ENCODE peak calls at places on chromosomes 3 and 15, in eight cellular contexts. W, F, Z, J, T, E, S and R are unnamed samples. For H3K4me1, the result is how much of the 10 kb centered on the place peaks cover.

GRCh38 chr3:67048716-67049076 is 50.6 kb downstream of the KBTBD8 start:
- DNase-seq in Z (no peak), W (no peak), T (no peak), F (no peak), E (no peak), J (no peak), S (no peak), R (no peak)

GRCh38 chr15:34084086-34084485 is 17.6 kb downstream of the EMC7 start:
- DNase-seq in J (peak), S (no peak), W (no peak), E (peak), F (peak), T (no peak), Z (no peak), R (no peak)

GRCh38 chr3:8622873-8623725 is 21.5 kb downstream of the SSUH2 start:
- DNase-seq in W (peak), Z (peak), J (peak), T (no peak), F (peak), S (peak), E (peak), R (peak)

GRCh38 chr3:21944251-21944650 is 193.2 kb upstream of the ZNF385D start:
- DNase-seq in F (no peak), Z (no peak), J (peak), T (no peak), W (no peak), S (no peak), E (peak), R (no peak)

GRCh38 chr3:54963621-54964020 is 35.8 kb upstream of the LRTM1 start:
- DNase-seq in W (no peak), E (no peak), F (no peak), J (no peak), Z (no peak), T (no peak), S (no peak), R (no peak)

GRCh38 chr3:6770376-6770648 is 90.6 kb upstream of the GRM7 start:
- DNase-seq in W (no peak), E (no peak), F (no peak), T (no peak), S (no peak), Z (no peak), J (no peak), R (no peak)

GRCh38 chr3:187325632-187326031 is 34.1 kb upstream of the MASP1 start:
- DNase-seq in Z (no peak), J (no peak), F (no peak), T (no peak), S (no peak), E (no peak), W (no peak), R (no peak)

GRCh38 chr3:177203689-177204395 is 6.6 kb upstream of the TBL1XR1 start:
- DNase-seq in J (no peak), E (no peak), T (no peak), W (no peak), Z (no peak), S (no peak), F (no peak), R (no peak)

GRCh38 chr15:58274885-58275284 is 136.7 kb downstream of the AQP9 start:
- DNase-seq in J (no peak), S (no peak), W (no peak), Z (no peak), F (no peak), T (no peak), E (no peak), R (no peak)

GRCh38 chr3:144114767-144115166 is 143.1 kb downstream of the DIPK2A start:
- DNase-seq in E (peak), T (no peak), S (no peak), W (no peak), F (peak), Z (no peak), J (no peak), R (no peak)

GRCh38 chr15:38440353-38441129 is 13.4 kb upstream of the FAM98B start:
- DNase-seq in T (peak), Z (peak), S (no peak), J (peak), E (peak), W (no peak), F (peak), R (peak)

GRCh38 chr15:91541286-91541685 is 312.2 kb upstream of the SLCO3A1 start:
- DNase-seq in T (no peak), E (no peak), F (peak), J (no peak), Z (no peak), S (no peak), W (no peak), R (no peak)

GRCh38 chr3:123286308-123287023 is 84.7 kb downstream of the SEC22A start:
- DNase-seq in Z (peak), W (peak), T (peak), F (peak), S (no peak), E (peak), J (peak), R (peak)

GRCh38 chr3:110016235-110016634 is 678.9 kb upstream of the DPPA4 start:
- DNase-seq in E (peak), T (no peak), W (no peak), F (no peak), J (no peak), Z (peak), S (no peak), R (no peak)

GRCh38 chr3:8625991-8626390 is 18.6 kb downstream of the SSUH2 start:
- DNase-seq in S (no peak), E (peak), F (peak), J (peak), W (no peak), Z (no peak), T (no peak), R (no peak)

GRCh38 chr3:36843065-36844051 is 79.0 kb upstream of the DCLK3 start:
- DNase-seq in F (peak), J (peak), Z (peak), S (no peak), E (peak), T (peak), W (no peak), R (peak)

GRCh38 chr15:32053717-32054116 is 23.4 kb downstream of the CHRNA7 start:
- DNase-seq in W (no peak), Z (no peak), F (no peak), T (no peak), E (no peak), S (no peak), J (no peak), R (no peak)

GRCh38 chr3:43161684-43162512 is 56.0 kb upstream of the POMGNT2 start:
- DNase-seq in T (no peak), E (peak), J (no peak), S (no peak), Z (peak), F (peak), W (no peak), R (no peak)

GRCh38 chr15:62063851-62064635 is 2.7 kb upstream of the C2CD4A start:
- DNase-seq in Z (no peak), S (no peak), F (no peak), T (no peak), E (peak), J (no peak), W (no peak), R (no peak)

GRCh38 chr3:169455472-169455871 is 208.0 kb downstream of the MECOM start:
- DNase-seq in S (no peak), W (no peak), F (no peak), J (no peak), T (no peak), Z (no peak), E (no peak), R (no peak)

GRCh38 chr3:48999085-48999858 is 7.9 kb upstream of the WDR6 start:
- DNase-seq in W (no peak), S (no peak), F (no peak), E (no peak), Z (no peak), J (no peak), T (no peak), R (no peak)

GRCh38 chr3:15325228-15325627 is 7.2 kb downstream of the SH3BP5 start:
- DNase-seq in T (no peak), E (peak), W (peak), J (peak), F (peak), S (no peak), Z (peak), R (no peak)

GRCh38 chr15:25497934-25498333 is 59.1 kb upstream of the UBE3A start:
- DNase-seq in F (no peak), J (no peak), S (no peak), W (no peak), E (no peak), Z (peak), T (no peak), R (no peak)

GRCh38 chr3:132550579-132551305 is 46.3 kb upstream of the ACKR4 start:
- DNase-seq in T (no peak), Z (no peak), E (no peak), J (peak), W (no peak), S (no peak), F (peak), R (no peak)

GRCh38 chr3:16604887-16605602 is at the start of gene DAZL:
- DNase-seq in W (no peak), T (no peak), Z (no peak), F (no peak), E (no peak), J (no peak), S (no peak), R (no peak)

GRCh38 chr3:22296641-22297040 is 545.6 kb upstream of the ZNF385D start:
- DNase-seq in F (no peak), W (no peak), J (peak), E (peak), T (no peak), S (no peak), Z (no peak), R (no peak)

GRCh38 chr15:51738553-51738952 is 1.1 kb upstream of the LYSMD2 start:
- DNase-seq in T (no peak), F (no peak), J (no peak), E (no peak), S (no peak), W (no peak), Z (no peak), R (no peak)
- H3K4me3 ChIP-seq in T (peak), F (no peak), J (no peak), E (no peak), S (no peak), W (no peak), Z (peak), R (no peak)

GRCh38 chr3:73559730-73560129 is 65.0 kb downstream of the PDZRN3 start:
- DNase-seq in E (no peak), W (no peak), F (peak), J (no peak), Z (no peak), T (no peak), S (no peak), R (no peak)
- H3K27ac ChIP-seq in E (no peak), W (no peak), F (no peak), J (no peak), Z (no peak), T (no peak), S (peak), R (no peak)

GRCh38 chr15:92819312-92820232 is 80.6 kb upstream of the CHD2 start:
- DNase-seq in W (no peak), F (no peak), E (no peak), S (no peak), Z (peak), J (no peak), T (no peak), R (no peak)

GRCh38 chr15:92820233-92821021 is 79.7 kb upstream of the CHD2 start:
- DNase-seq in F (peak), J (peak), Z (peak), S (peak), T (no peak), E (peak), W (peak), R (peak)

GRCh38 chr15:92822216-92823144 is 77.6 kb upstream of the CHD2 start:
- DNase-seq in F (no peak), S (no peak), E (no peak), T (no peak), Z (peak), W (no peak), J (no peak), R (no peak)

GRCh38 chr15:92818658-92819311 is 81.3 kb upstream of the CHD2 start:
- DNase-seq in E (no peak), W (no peak), Z (no peak), S (no peak), J (no peak), T (no peak), F (no peak), R (no peak)

GRCh38 chr15:92821491-92822116 is 78.5 kb upstream of the CHD2 start:
- DNase-seq in E (no peak), W (no peak), J (peak), Z (no peak), F (peak), S (no peak), T (no peak), R (no peak)
- H3K4me1 ChIP-seq in E (half or more), W (under half), J (under half), Z (half or more), F (under half), S (under half), T (half or more), R (under half)

GRCh38 chr3:31227152-31227581 is 305.6 kb upstream of the STT3B start:
- DNase-seq in Z (no peak), J (no peak), W (no peak), F (no peak), S (no peak), T (no peak), E (no peak), R (no peak)
- H3K4me3 ChIP-seq in Z (no peak), J (no peak), W (no peak), F (no peak), S (no peak), T (no peak), E (no peak), R (no peak)

DNA sequence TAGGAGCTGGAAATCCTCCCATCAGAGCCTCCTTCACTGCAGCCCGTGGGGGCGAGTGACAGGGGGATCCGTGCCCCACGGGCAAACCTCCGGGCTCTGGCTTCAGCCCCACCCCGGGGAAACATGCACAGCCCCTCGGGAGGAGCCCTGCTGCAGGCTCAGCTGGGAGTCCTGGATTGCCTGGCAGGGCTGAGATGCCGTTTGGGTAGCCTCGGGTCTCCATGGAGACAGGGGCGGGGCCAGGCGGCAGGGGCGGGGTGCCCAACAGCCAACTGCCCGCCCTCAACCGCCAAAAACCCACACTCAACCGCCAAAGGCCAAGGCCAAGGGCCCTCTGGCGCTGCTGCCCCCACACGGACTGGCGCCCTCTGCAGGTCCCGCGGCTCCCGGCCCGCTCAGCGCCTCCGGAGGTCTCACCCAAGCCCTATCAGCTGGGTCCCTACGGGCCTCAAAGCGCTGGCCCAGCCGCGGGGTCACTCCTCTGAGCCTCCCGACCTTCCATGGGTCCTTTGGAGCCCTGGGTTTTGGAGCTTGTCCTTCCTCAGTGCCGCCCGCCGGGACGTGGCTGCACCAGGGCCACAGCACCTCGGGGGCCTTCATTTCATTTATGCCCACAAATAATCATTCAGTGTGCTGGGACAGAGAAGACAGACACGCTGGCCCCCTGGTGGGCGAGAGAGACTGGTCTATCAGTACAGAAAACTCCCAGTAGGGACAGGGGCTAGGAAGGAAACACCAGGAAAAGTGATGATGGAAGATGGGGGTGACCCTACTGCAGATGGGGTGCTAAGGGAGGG is 33.5 kb upstream of the ACAD9 start:
- DNase-seq in Z (peak), J (peak), T (no peak), E (peak), W (peak), S (peak), F (peak), R (peak)
- H3K27ac ChIP-seq in Z (no peak), J (no peak), T (peak), E (peak), W (peak), S (peak), F (no peak), R (no peak)

GRCh38 chr15:39921274-39921638 is 1.2 kb upstream of the GPR176 start:
- DNase-seq in E (no peak), W (no peak), S (no peak), F (no peak), Z (no peak), J (no peak), T (no peak), R (no peak)

GRCh38 chr15:39918688-39919385 is 1.2 kb downstream of the GPR176 start:
- DNase-seq in S (no peak), W (no peak), Z (no peak), J (peak), E (peak), T (no peak), F (peak), R (no peak)

GRCh38 chr15:39919740-39920509 is at the start of gene GPR176:
- DNase-seq in J (peak), S (peak), W (peak), T (no peak), E (peak), Z (peak), F (peak), R (no peak)

GRCh38 chr15:39919396-39919739 is 698 bp downstream of the GPR176 start:
- DNase-seq in S (peak), T (no peak), J (no peak), E (no peak), F (no peak), Z (peak), W (no peak), R (no peak)

GRCh38 chr15:39920510-39921273 is 626 bp upstream of the GPR176 start:
- DNase-seq in E (peak), Z (peak), F (peak), S (peak), T (no peak), W (peak), J (peak), R (no peak)
- H3K4me1 ChIP-seq in E (under half), Z (under half), F (under half), S (under half), T (under half), W (under half), J (under half), R (under half)

GRCh38 chr3:72569754-72570440 is 278.3 kb downstream of the SHQ1 start:
- DNase-seq in W (no peak), Z (no peak), E (no peak), S (no peak), T (no peak), J (no peak), F (no peak), R (no peak)
- H3K4me3 ChIP-seq in W (no peak), Z (no peak), E (no peak), S (no peak), T (no peak), J (no peak), F (no peak), R (no peak)

GRCh38 chr15:77851696-77852095 is 219.0 kb upstream of the LINGO1 start:
- DNase-seq in J (no peak), W (no peak), S (no peak), F (no peak), Z (no peak), T (no peak), E (no peak), R (no peak)
- H3K27ac ChIP-seq in J (no peak), W (no peak), S (no peak), F (no peak), Z (no peak), T (no peak), E (no peak), R (no peak)

GRCh38 chr3:125002414-125002811 is 53.4 kb downstream of the HEG1 start:
- DNase-seq in W (no peak), Z (no peak), F (no peak), S (no peak), T (no peak), J (no peak), E (no peak), R (no peak)
- H3K4me1 ChIP-seq in W (under half), Z (under half), F (under half), S (under half), T (under half), J (under half), E (half or more), R (under half)

DNA sequence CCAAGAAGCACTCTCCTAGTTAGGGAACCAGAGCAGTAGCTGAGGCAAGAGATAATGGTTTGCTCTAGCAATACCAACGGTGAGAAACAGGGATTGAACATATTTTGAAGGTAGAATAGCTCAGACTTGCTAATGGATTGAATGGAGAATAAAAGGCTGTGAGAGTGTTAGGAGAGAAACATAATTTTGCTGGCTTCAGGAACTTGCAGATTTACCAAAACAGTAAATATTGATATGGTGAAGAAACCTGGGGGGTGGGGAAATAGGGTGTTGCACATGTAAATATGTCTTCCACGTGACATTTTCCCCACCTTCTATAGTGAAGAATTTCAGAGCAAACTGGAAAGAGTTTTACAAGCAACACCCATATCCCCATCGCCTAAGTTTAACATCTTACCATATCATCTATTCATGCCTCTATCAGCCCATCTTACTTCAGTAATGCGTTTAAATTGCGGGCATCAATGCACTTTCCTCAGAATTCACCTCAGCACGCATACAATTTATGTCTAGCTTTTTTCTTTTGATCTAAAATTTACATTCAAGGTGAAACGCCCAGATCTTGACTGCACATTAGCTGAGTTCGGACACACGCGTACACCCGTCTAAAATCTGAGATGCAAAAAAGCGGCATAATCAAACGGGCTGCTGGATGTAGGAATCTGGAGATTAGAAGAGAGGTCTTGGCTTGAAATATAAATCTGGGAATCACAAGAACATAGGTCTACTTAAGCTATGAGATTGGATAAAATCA is 902 bp upstream of the NR1D2 start:
- DNase-seq in S (no peak), E (no peak), F (no peak), Z (no peak), T (no peak), J (no peak), W (no peak), R (no peak)
- H3K4me3 ChIP-seq in S (peak), E (peak), F (peak), Z (peak), T (peak), J (peak), W (peak), R (peak)